ENCODE peak calls at places on chromosomes 1 and 21, in five cellular contexts. F is HCT116, Z is lung, L is tibial artery, I is esophagus muscularis mucosa. N is an unnamed sample.

GRCh38 chr1:6580588-6581270 is 935 bp downstream of the ZBTB48 start:
- DNase-seq in F (no peak), Z (no peak), L (peak), I (no peak), N (no peak)

GRCh38 chr1:167715653-167716302 is 6.0 kb upstream of the MPZL1 start:
- DNase-seq in F (no peak), Z (no peak), L (no peak), I (no peak), N (no peak)

GRCh38 chr1:66207484-66207883 is 326.5 kb upstream of the SGIP1 start:
- DNase-seq in F (no peak), Z (no peak), L (no peak), I (no peak), N (no peak)

GRCh38 chr1:3609769-3610157 is 1.5 kb downstream of the MEGF6 start:
- DNase-seq in F (no peak), Z (no peak), L (no peak), I (no peak), N (no peak)

GRCh38 chr21:45873866-45874265 is 107.7 kb upstream of the COL6A1 start:
- DNase-seq in F (no peak), Z (no peak), L (no peak), I (no peak), N (no peak)

GRCh38 chr1:54328117-54328636 is 78.0 kb downstream of the SSBP3 start:
- DNase-seq in F (no peak), Z (no peak), L (no peak), I (no peak), N (no peak)

GRCh38 chr1:180950321-180950720 is 37.6 kb downstream of the KIAA1614 start:
- DNase-seq in F (no peak), Z (no peak), L (no peak), I (no peak), N (no peak)

GRCh38 chr1:109398343-109399225 is 866 bp upstream of the SORT1 start:
- DNase-seq in F (no peak), Z (no peak), L (no peak), I (no peak), N (no peak)

GRCh38 chr1:84726593-84727275 is 36.5 kb upstream of the SSX2IP start:
- DNase-seq in F (no peak), Z (no peak), L (no peak), I (no peak), N (no peak)

GRCh38 chr1:218025454-218025853 is 259.6 kb upstream of the RRP15 start:
- DNase-seq in F (no peak), Z (no peak), L (no peak), I (no peak), N (no peak)

GRCh38 chr1:19654886-19655717 is 9.6 kb upstream of the HTR6 start:
- DNase-seq in F (no peak), Z (no peak), L (no peak), I (no peak), N (no peak)

GRCh38 chr1:100952104-100952745 is 56.3 kb downstream of the SLC30A7 start:
- DNase-seq in F (no peak), Z (no peak), L (no peak), I (no peak), N (no peak)

GRCh38 chr1:53783056-53783455 is 44.1 kb upstream of the GLIS1 start:
- DNase-seq in F (no peak), Z (no peak), L (no peak), I (no peak), N (no peak)

GRCh38 chr21:35202431-35202830 is 153.3 kb upstream of the RUNX1 start:
- DNase-seq in F (no peak), Z (no peak), L (no peak), I (no peak), N (no peak)

GRCh38 chr1:207752456-207753132 is 740 bp downstream of the CD46 start:
- DNase-seq in F (no peak), Z (peak), L (peak), I (no peak), N (no peak)

GRCh38 chr1:216216304-216216703 is 206.9 kb downstream of the USH2A start:
- DNase-seq in F (no peak), Z (no peak), L (no peak), I (no peak), N (no peak)

DNA sequence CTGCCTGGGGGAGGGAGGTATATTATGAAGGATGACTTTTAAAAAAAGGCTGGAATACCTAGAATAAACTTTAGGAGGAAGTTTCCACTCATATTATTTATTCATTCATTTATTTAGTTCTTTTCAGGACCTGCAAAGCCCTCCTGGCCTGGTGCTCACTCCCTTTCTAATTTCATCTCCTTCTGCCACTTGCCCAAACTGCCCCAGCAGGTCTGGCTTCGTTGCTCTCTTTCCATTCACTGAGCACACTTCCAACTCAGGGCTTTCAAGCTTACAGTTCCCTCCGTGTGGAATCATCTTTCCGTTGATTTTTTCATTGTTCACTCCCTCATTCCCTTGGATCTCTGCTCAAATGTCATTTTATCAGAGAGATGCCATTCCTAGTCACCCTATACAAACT is 94.0 kb upstream of the HOOK1 start:
- DNase-seq in F (no peak), Z (peak), L (no peak), I (no peak), N (no peak)
- H3K27ac ChIP-seq in F (no peak), Z (peak), L (no peak), I (no peak), N (no peak)

DNA sequence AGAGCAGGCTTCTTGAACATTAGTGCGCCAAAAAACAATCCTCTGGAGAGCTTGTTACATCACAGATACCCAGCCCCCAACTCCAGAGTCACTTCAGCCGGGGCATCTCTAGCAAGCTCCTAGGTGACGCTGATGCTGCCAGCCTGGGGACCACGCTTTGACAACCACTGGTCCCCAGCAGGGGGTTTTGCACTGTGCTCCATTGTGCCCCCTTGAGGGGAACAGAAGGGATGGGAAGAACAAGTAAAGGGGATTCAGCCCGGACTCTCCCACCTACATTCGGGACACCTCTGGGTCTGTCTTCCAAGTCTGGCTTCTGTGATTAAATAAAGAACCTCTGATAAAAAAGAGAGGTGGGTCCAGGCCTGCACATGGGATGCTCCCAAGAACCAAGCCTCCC is 60.4 kb downstream of the ATP5PO start:
- DNase-seq in F (no peak), Z (no peak), L (no peak), I (no peak), N (no peak)
- TF ChIP-seq CTCF in F (peak), Z (no peak), L (no peak), I (no peak), N (no peak)

DNA sequence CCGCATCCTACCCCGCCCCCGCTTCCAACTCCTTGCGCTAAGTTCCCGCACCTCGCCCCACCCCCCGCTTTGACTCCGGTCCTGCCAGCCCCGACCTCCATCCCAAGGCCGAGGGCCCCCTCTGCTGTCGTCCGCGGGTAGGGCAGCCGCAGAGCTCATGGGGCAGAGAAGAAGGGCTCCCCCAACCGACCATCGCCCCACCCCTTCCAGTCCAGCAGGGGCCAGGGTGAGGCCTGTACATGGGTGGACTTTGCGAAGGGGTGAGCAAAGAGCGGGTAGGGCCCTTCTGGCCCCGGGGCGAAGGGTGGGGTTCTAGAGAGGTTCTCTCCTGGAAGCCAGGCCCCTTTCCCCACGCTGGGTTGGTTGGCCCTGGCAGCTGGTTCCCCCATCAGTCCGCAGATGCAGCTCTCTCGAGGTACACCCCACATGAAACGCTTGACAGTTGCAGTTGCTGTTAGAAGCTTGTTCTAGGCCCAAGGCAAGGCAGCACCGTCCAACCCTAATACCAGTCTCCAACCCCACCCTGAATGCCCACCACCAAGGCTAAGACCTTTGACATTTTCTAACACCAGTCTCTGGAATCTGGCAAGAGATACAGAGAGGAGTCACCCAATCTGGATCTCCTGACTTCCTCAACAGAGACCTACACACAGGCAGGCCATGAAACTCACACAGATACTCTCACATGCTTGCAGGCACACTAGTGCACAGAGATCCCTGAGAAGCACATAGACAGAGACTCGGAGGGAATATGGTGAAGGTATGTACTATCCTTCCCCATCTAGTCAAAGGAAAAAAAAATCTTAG is 25.3 kb upstream of the ADGRB2 start:
- DNase-seq in F (peak), Z (peak), L (peak), I (peak), N (no peak)
- H3K27ac ChIP-seq in F (no peak), Z (no peak), L (peak), I (peak), N (peak)

GRCh38 chr1:23528245-23528978 is 2.6 kb downstream of the E2F2 start:
- DNase-seq in F (peak), Z (peak), L (peak), I (peak), N (no peak)

GRCh38 chr1:23530750-23531651 is at the start of gene E2F2:
- DNase-seq in F (peak), Z (peak), L (peak), I (peak), N (no peak)

GRCh38 chr1:23531695-23532094 is 662 bp upstream of the E2F2 start:
- DNase-seq in F (no peak), Z (no peak), L (no peak), I (no peak), N (no peak)

GRCh38 chr1:23529146-23530088 is 1.6 kb downstream of the E2F2 start:
- DNase-seq in F (no peak), Z (no peak), L (no peak), I (no peak), N (no peak)

DNA sequence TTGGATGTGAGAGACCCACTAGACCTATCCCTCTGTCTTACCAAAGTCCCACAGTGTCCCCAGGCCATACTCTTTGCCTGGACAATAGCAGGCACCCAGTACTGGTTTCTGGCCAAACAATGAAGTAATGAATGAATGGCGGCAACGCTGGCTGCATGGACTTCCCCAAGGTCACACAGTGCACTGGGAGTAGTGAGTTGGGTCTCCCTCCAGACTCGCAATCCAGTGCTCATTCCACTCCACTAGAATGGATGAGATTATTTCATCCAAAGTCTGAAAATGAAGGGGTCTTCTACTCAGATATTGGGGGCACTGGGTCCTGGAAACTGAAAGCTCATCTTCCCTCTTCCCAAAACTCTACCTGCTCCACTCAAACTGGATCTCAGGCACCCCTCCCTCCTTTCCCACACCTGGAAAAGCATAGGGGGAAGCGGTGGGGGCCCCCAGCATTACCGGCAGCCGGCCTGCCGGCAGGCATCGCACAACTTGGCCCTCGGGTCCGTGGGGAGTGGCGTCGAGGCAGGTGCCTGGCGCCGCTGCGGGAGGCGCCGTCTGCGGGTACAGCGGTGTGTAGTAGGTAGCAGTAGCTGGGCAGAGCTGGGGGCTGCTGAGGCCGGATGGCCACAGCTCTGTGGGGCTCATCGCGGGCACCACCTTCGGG is 814 bp downstream of the E2F2 start:
- DNase-seq in F (no peak), Z (no peak), L (no peak), I (no peak), N (no peak)
- TF ChIP-seq CTCF in F (no peak), Z (no peak), L (no peak), I (no peak), N (no peak)

N was measured in vagina.